ENCODE peak calls at places on chromosomes 12 and 14, in ten cellular contexts. One of them, this sample, is unnamed.

GRCh38 chr12:46675736-46676135 is 150.1 kb downstream of the SLC38A4 start:
- DNase-seq in osteoblast: no peak
- DNase-seq in bronchial epithelial cell: peak
- DNase-seq in CD4-positive, alpha-beta T cell: no peak
- DNase-seq in stomach: no peak
- DNase-seq in lower leg skin: peak
- DNase-seq in choroid plexus epithelial cell: peak
- DNase-seq in activated B cell treated with CpG ODN at 0.5 μM for 24 hours: no peak
- DNase-seq in fibroblast of lung: peak
- DNase-seq in HFF-Myc: no peak
- DNase-seq in this sample: no peak

GRCh38 chr12:108423486-108423885 is 84.4 kb upstream of the CMKLR1 start:
- DNase-seq in osteoblast: no peak
- DNase-seq in bronchial epithelial cell: no peak
- DNase-seq in CD4-positive, alpha-beta T cell: no peak
- DNase-seq in stomach: no peak
- DNase-seq in lower leg skin: no peak
- DNase-seq in choroid plexus epithelial cell: no peak
- DNase-seq in activated B cell treated with CpG ODN at 0.5 μM for 24 hours: no peak
- DNase-seq in fibroblast of lung: no peak
- DNase-seq in HFF-Myc: no peak
- DNase-seq in this sample: no peak

GRCh38 chr12:94650143-94651056 is at the start of gene TMCC3:
- DNase-seq in osteoblast: peak
- DNase-seq in bronchial epithelial cell: peak
- DNase-seq in CD4-positive, alpha-beta T cell: peak
- DNase-seq in stomach: peak
- DNase-seq in lower leg skin: peak
- DNase-seq in choroid plexus epithelial cell: no peak
- DNase-seq in activated B cell treated with CpG ODN at 0.5 μM for 24 hours: peak
- DNase-seq in fibroblast of lung: peak
- DNase-seq in HFF-Myc: no peak
- DNase-seq in this sample: peak

GRCh38 chr12:112252184-112252583 is 126.8 kb downstream of the TRAFD1 start:
- DNase-seq in osteoblast: no peak
- DNase-seq in bronchial epithelial cell: peak
- DNase-seq in CD4-positive, alpha-beta T cell: no peak
- DNase-seq in stomach: peak
- DNase-seq in lower leg skin: no peak
- DNase-seq in choroid plexus epithelial cell: peak
- DNase-seq in activated B cell treated with CpG ODN at 0.5 μM for 24 hours: no peak
- DNase-seq in fibroblast of lung: peak
- DNase-seq in HFF-Myc: no peak
- DNase-seq in this sample: no peak

GRCh38 chr12:94998322-94998721 is 5.2 kb downstream of the NDUFA12 start:
- DNase-seq in osteoblast: no peak
- DNase-seq in bronchial epithelial cell: no peak
- DNase-seq in CD4-positive, alpha-beta T cell: no peak
- DNase-seq in stomach: no peak
- DNase-seq in lower leg skin: no peak
- DNase-seq in choroid plexus epithelial cell: no peak
- DNase-seq in activated B cell treated with CpG ODN at 0.5 μM for 24 hours: no peak
- DNase-seq in fibroblast of lung: no peak
- DNase-seq in HFF-Myc: no peak
- DNase-seq in this sample: no peak

GRCh38 chr14:102512713-102513373 is 3.3 kb upstream of the ANKRD9 start:
- DNase-seq in osteoblast: peak
- DNase-seq in bronchial epithelial cell: no peak
- DNase-seq in CD4-positive, alpha-beta T cell: no peak
- DNase-seq in stomach: no peak
- DNase-seq in lower leg skin: no peak
- DNase-seq in choroid plexus epithelial cell: no peak
- DNase-seq in activated B cell treated with CpG ODN at 0.5 μM for 24 hours: no peak
- DNase-seq in fibroblast of lung: no peak
- DNase-seq in HFF-Myc: no peak
- DNase-seq in this sample: no peak

GRCh38 chr14:42854061-42854460 is 1247.4 kb downstream of the LRFN5 start:
- DNase-seq in osteoblast: no peak
- DNase-seq in bronchial epithelial cell: no peak
- DNase-seq in CD4-positive, alpha-beta T cell: no peak
- DNase-seq in stomach: no peak
- DNase-seq in lower leg skin: no peak
- DNase-seq in choroid plexus epithelial cell: peak
- DNase-seq in activated B cell treated with CpG ODN at 0.5 μM for 24 hours: no peak
- DNase-seq in fibroblast of lung: no peak
- DNase-seq in HFF-Myc: no peak
- DNase-seq in this sample: no peak

GRCh38 chr14:75440733-75441474 is 13.1 kb downstream of the JDP2 start:
- DNase-seq in osteoblast: no peak
- DNase-seq in bronchial epithelial cell: no peak
- DNase-seq in CD4-positive, alpha-beta T cell: no peak
- DNase-seq in stomach: peak
- DNase-seq in lower leg skin: no peak
- DNase-seq in choroid plexus epithelial cell: peak
- DNase-seq in activated B cell treated with CpG ODN at 0.5 μM for 24 hours: no peak
- DNase-seq in fibroblast of lung: peak
- DNase-seq in HFF-Myc: no peak
- DNase-seq in this sample: no peak

GRCh38 chr14:70098257-70098809 is 90.4 kb downstream of the SLC8A3 start:
- DNase-seq in osteoblast: no peak
- DNase-seq in bronchial epithelial cell: no peak
- DNase-seq in CD4-positive, alpha-beta T cell: no peak
- DNase-seq in stomach: no peak
- DNase-seq in lower leg skin: no peak
- DNase-seq in choroid plexus epithelial cell: peak
- DNase-seq in activated B cell treated with CpG ODN at 0.5 μM for 24 hours: no peak
- DNase-seq in fibroblast of lung: peak
- DNase-seq in HFF-Myc: no peak
- DNase-seq in this sample: no peak

GRCh38 chr14:70094106-70094505 is 94.6 kb downstream of the SLC8A3 start:
- DNase-seq in osteoblast: no peak
- DNase-seq in bronchial epithelial cell: no peak
- DNase-seq in CD4-positive, alpha-beta T cell: no peak
- DNase-seq in stomach: no peak
- DNase-seq in lower leg skin: no peak
- DNase-seq in choroid plexus epithelial cell: no peak
- DNase-seq in activated B cell treated with CpG ODN at 0.5 μM for 24 hours: no peak
- DNase-seq in fibroblast of lung: no peak
- DNase-seq in HFF-Myc: no peak
- DNase-seq in this sample: no peak

GRCh38 chr14:70094631-70095030 is 94.1 kb downstream of the SLC8A3 start:
- DNase-seq in osteoblast: no peak
- DNase-seq in bronchial epithelial cell: no peak
- DNase-seq in CD4-positive, alpha-beta T cell: no peak
- DNase-seq in stomach: no peak
- DNase-seq in lower leg skin: no peak
- DNase-seq in choroid plexus epithelial cell: no peak
- DNase-seq in activated B cell treated with CpG ODN at 0.5 μM for 24 hours: no peak
- DNase-seq in fibroblast of lung: no peak
- DNase-seq in HFF-Myc: no peak
- DNase-seq in this sample: no peak

GRCh38 chr14:70097576-70098256 is 91.0 kb downstream of the SLC8A3 start:
- DNase-seq in osteoblast: no peak
- DNase-seq in bronchial epithelial cell: no peak
- DNase-seq in CD4-positive, alpha-beta T cell: no peak
- DNase-seq in stomach: no peak
- DNase-seq in lower leg skin: no peak
- DNase-seq in choroid plexus epithelial cell: no peak
- DNase-seq in activated B cell treated with CpG ODN at 0.5 μM for 24 hours: no peak
- DNase-seq in fibroblast of lung: no peak
- DNase-seq in HFF-Myc: no peak
- DNase-seq in this sample: no peak

GRCh38 chr14:70096866-70097265 is 91.9 kb downstream of the SLC8A3 start:
- DNase-seq in osteoblast: no peak
- DNase-seq in bronchial epithelial cell: peak
- DNase-seq in CD4-positive, alpha-beta T cell: no peak
- DNase-seq in stomach: no peak
- DNase-seq in lower leg skin: no peak
- DNase-seq in choroid plexus epithelial cell: peak
- DNase-seq in activated B cell treated with CpG ODN at 0.5 μM for 24 hours: no peak
- DNase-seq in fibroblast of lung: peak
- DNase-seq in HFF-Myc: no peak
- DNase-seq in this sample: no peak
- TF ChIP-seq CTCF in osteoblast: peak
- TF ChIP-seq CTCF in bronchial epithelial cell: peak
- TF ChIP-seq CTCF in CD4-positive, alpha-beta T cell: no peak
- TF ChIP-seq CTCF in stomach: no peak
- TF ChIP-seq CTCF in lower leg skin: no peak
- TF ChIP-seq CTCF in choroid plexus epithelial cell: peak
- TF ChIP-seq CTCF in activated B cell treated with CpG ODN at 0.5 μM for 24 hours: no peak
- TF ChIP-seq CTCF in fibroblast of lung: peak
- TF ChIP-seq CTCF in HFF-Myc: no peak
- TF ChIP-seq CTCF in this sample: peak

GRCh38 chr14:105068818-105069217 is 3.6 kb upstream of the GPR132 start:
- DNase-seq in osteoblast: no peak
- DNase-seq in bronchial epithelial cell: no peak
- DNase-seq in CD4-positive, alpha-beta T cell: no peak
- DNase-seq in stomach: no peak
- DNase-seq in lower leg skin: no peak
- DNase-seq in choroid plexus epithelial cell: no peak
- DNase-seq in activated B cell treated with CpG ODN at 0.5 μM for 24 hours: no peak
- DNase-seq in fibroblast of lung: no peak
- DNase-seq in HFF-Myc: no peak
- DNase-seq in this sample: no peak
- TF ChIP-seq CTCF in osteoblast: no peak
- TF ChIP-seq CTCF in bronchial epithelial cell: no peak
- TF ChIP-seq CTCF in CD4-positive, alpha-beta T cell: no peak
- TF ChIP-seq CTCF in stomach: no peak
- TF ChIP-seq CTCF in lower leg skin: no peak
- TF ChIP-seq CTCF in choroid plexus epithelial cell: no peak
- TF ChIP-seq CTCF in activated B cell treated with CpG ODN at 0.5 μM for 24 hours: no peak
- TF ChIP-seq CTCF in fibroblast of lung: no peak
- TF ChIP-seq CTCF in HFF-Myc: no peak
- TF ChIP-seq CTCF in this sample: no peak

DNA sequence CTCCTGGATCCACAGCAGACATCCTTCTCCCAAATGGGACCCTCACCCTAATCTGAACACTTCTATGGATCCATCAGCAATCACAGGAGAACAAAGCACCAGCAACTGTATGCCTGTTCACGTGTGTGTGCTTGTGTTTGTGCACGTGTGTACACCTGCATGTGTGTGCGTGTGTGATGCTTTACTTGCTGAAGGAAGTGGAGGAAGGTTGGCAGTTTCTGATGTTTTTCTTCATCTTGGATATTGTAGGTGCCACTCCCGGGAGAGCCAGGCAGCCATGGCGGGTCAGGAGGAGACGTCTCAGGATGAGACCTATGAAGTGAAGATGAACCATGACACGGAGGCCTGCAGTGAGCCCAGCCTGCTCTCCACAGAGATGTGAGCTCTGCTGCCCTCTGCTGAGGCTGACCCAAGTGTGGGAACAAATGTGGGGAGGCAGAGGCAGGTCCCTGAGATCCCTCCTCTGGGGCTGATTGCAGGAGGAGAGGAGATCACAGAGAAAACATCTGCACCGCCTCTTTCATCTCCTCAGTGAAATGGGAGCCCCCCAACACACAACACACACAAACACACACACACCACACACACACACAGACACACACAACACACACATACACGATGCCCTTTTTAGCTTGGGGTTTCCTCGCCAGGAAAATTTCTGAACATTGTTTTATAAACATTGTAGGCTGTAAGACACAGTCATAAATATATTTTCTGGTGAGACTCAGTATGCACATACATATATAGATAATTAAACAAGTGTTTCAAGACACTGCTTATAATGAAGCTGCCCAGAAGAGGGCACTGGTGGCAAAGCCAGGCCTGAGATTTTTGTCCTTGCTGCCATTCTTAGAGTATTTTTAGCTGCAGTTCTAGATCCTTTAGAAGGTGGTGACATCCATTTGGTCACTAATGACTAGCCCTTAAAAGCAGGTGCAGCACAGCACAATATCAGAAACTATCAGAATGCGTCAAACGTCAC is 112.2 kb upstream of the FKBP4 start:
- DNase-seq in osteoblast: peak
- DNase-seq in bronchial epithelial cell: peak
- DNase-seq in CD4-positive, alpha-beta T cell: peak
- DNase-seq in stomach: no peak
- DNase-seq in lower leg skin: peak
- DNase-seq in choroid plexus epithelial cell: peak
- DNase-seq in activated B cell treated with CpG ODN at 0.5 μM for 24 hours: no peak
- DNase-seq in fibroblast of lung: peak
- DNase-seq in HFF-Myc: no peak
- DNase-seq in this sample: no peak
- TF ChIP-seq CTCF in osteoblast: peak
- TF ChIP-seq CTCF in bronchial epithelial cell: peak
- TF ChIP-seq CTCF in CD4-positive, alpha-beta T cell: peak
- TF ChIP-seq CTCF in stomach: peak
- TF ChIP-seq CTCF in lower leg skin: no peak
- TF ChIP-seq CTCF in choroid plexus epithelial cell: peak
- TF ChIP-seq CTCF in activated B cell treated with CpG ODN at 0.5 μM for 24 hours: no peak
- TF ChIP-seq CTCF in fibroblast of lung: peak
- TF ChIP-seq CTCF in HFF-Myc: peak
- TF ChIP-seq CTCF in this sample: peak

GRCh38 chr14:92559486-92559885 is 45.9 kb downstream of the RIN3 start:
- DNase-seq in osteoblast: no peak
- DNase-seq in bronchial epithelial cell: no peak
- DNase-seq in CD4-positive, alpha-beta T cell: no peak
- DNase-seq in stomach: no peak
- DNase-seq in lower leg skin: no peak
- DNase-seq in choroid plexus epithelial cell: no peak
- DNase-seq in activated B cell treated with CpG ODN at 0.5 μM for 24 hours: no peak
- DNase-seq in fibroblast of lung: no peak
- DNase-seq in HFF-Myc: no peak
- DNase-seq in this sample: no peak

GRCh38 chr14:92557544-92557912 is 43.9 kb downstream of the RIN3 start:
- DNase-seq in osteoblast: no peak
- DNase-seq in bronchial epithelial cell: no peak
- DNase-seq in CD4-positive, alpha-beta T cell: no peak
- DNase-seq in stomach: no peak
- DNase-seq in lower leg skin: no peak
- DNase-seq in choroid plexus epithelial cell: no peak
- DNase-seq in activated B cell treated with CpG ODN at 0.5 μM for 24 hours: no peak
- DNase-seq in fibroblast of lung: no peak
- DNase-seq in HFF-Myc: no peak
- DNase-seq in this sample: no peak

GRCh38 chr14:92558319-92558718 is 44.7 kb downstream of the RIN3 start:
- DNase-seq in osteoblast: no peak
- DNase-seq in bronchial epithelial cell: no peak
- DNase-seq in CD4-positive, alpha-beta T cell: no peak
- DNase-seq in stomach: no peak
- DNase-seq in lower leg skin: no peak
- DNase-seq in choroid plexus epithelial cell: no peak
- DNase-seq in activated B cell treated with CpG ODN at 0.5 μM for 24 hours: no peak
- DNase-seq in fibroblast of lung: no peak
- DNase-seq in HFF-Myc: no peak
- DNase-seq in this sample: no peak

GRCh38 chr14:92561906-92562489 is 48.4 kb downstream of the RIN3 start:
- DNase-seq in osteoblast: no peak
- DNase-seq in bronchial epithelial cell: no peak
- DNase-seq in CD4-positive, alpha-beta T cell: no peak
- DNase-seq in stomach: no peak
- DNase-seq in lower leg skin: no peak
- DNase-seq in choroid plexus epithelial cell: no peak
- DNase-seq in activated B cell treated with CpG ODN at 0.5 μM for 24 hours: no peak
- DNase-seq in fibroblast of lung: no peak
- DNase-seq in HFF-Myc: no peak
- DNase-seq in this sample: no peak

DNA sequence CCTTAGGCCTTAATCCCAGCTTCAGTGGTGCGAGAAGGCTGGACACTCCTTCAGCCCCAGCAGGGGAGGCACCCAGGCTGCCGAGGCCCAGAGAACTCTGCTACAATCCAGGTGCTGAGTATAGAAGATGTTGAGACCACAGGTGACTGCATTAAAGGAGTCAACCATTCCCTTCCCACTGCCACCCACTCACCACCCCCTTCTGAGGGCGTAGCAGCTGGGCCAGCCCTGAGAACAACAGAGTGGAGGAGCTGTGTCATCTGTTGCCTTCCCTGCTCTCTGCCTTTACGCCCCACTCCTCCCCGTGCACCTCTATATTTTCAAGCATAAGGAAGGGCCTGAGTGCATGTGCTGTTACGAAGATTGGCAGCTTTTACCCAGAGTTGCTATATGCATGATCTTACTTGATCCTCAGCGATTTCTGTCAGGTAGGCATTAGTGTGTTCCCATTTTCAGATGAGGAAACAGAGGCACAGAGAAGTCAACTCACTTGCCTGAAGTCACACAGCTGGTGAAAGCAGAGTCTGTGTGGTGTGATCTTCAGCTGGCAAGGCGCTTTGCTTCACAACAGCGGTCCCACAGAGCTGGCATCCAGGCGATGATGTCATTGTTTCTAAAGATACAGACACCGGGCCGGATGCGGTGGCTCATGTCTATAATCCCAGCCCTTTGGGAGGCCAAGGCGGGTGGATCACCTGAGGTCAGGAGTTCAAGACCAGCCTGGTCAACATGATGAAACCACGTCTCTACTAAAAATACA is 46.7 kb downstream of the RIN3 start:
- DNase-seq in osteoblast: no peak
- DNase-seq in bronchial epithelial cell: no peak
- DNase-seq in CD4-positive, alpha-beta T cell: peak
- DNase-seq in stomach: no peak
- DNase-seq in lower leg skin: no peak
- DNase-seq in choroid plexus epithelial cell: no peak
- DNase-seq in activated B cell treated with CpG ODN at 0.5 μM for 24 hours: no peak
- DNase-seq in fibroblast of lung: no peak
- DNase-seq in HFF-Myc: no peak
- DNase-seq in this sample: no peak
- TF ChIP-seq CTCF in osteoblast: no peak
- TF ChIP-seq CTCF in bronchial epithelial cell: no peak
- TF ChIP-seq CTCF in CD4-positive, alpha-beta T cell: no peak
- TF ChIP-seq CTCF in stomach: no peak
- TF ChIP-seq CTCF in lower leg skin: no peak
- TF ChIP-seq CTCF in choroid plexus epithelial cell: no peak
- TF ChIP-seq CTCF in activated B cell treated with CpG ODN at 0.5 μM for 24 hours: no peak
- TF ChIP-seq CTCF in fibroblast of lung: no peak
- TF ChIP-seq CTCF in HFF-Myc: no peak
- TF ChIP-seq CTCF in this sample: no peak